ENCODE peak calls at places on chromosomes 5 and 9, in four cellular contexts. One of them, this sample, is unnamed.

GRCh38 chr5:138149530-138149929 is 10.3 kb upstream of the NME5 start:
- DNase-seq in HepG2: no peak
- DNase-seq in SK-N-SH: no peak
- DNase-seq in K562: no peak
- DNase-seq in this sample: peak

GRCh38 chr9:101479337-101480045 is 43.9 kb upstream of the ALDOB start:
- DNase-seq in HepG2: no peak
- DNase-seq in K562: no peak
- DNase-seq in SK-N-SH: no peak
- DNase-seq in this sample: no peak

GRCh38 chr9:130417602-130418001 is 27.2 kb upstream of the ASS1 start:
- DNase-seq in HepG2: no peak
- DNase-seq in SK-N-SH: no peak
- DNase-seq in K562: no peak
- DNase-seq in this sample: no peak

GRCh38 chr5:150376799-150377771 is 19.6 kb downstream of the TCOF1 start:
- DNase-seq in SK-N-SH: no peak
- DNase-seq in HepG2: no peak
- DNase-seq in K562: no peak
- DNase-seq in this sample: peak

GRCh38 chr5:31052937-31053658 is 140.4 kb upstream of the CDH6 start:
- DNase-seq in K562: no peak
- DNase-seq in HepG2: no peak
- DNase-seq in SK-N-SH: no peak
- DNase-seq in this sample: no peak

GRCh38 chr5:45793638-45794532 is 97.7 kb upstream of the HCN1 start:
- DNase-seq in SK-N-SH: no peak
- DNase-seq in HepG2: no peak
- DNase-seq in K562: no peak
- DNase-seq in this sample: no peak

GRCh38 chr5:143800715-143801114 is 11.2 kb upstream of the HMHB1 start:
- DNase-seq in HepG2: no peak
- DNase-seq in SK-N-SH: no peak
- DNase-seq in K562: no peak
- DNase-seq in this sample: no peak

GRCh38 chr5:98111686-98112085 is 661.8 kb upstream of the RGMB start:
- DNase-seq in HepG2: no peak
- DNase-seq in K562: no peak
- DNase-seq in SK-N-SH: no peak
- DNase-seq in this sample: peak

GRCh38 chr5:163916856-163917255 is 411.4 kb downstream of the MAT2B start:
- DNase-seq in SK-N-SH: no peak
- DNase-seq in K562: no peak
- DNase-seq in HepG2: no peak
- DNase-seq in this sample: no peak

GRCh38 chr5:153974131-153974812 is 64.4 kb downstream of the FAM114A2 start:
- DNase-seq in SK-N-SH: peak
- DNase-seq in K562: peak
- DNase-seq in HepG2: peak
- DNase-seq in this sample: peak

GRCh38 chr5:148309019-148309418 is 3.2 kb upstream of the SPINK7 start:
- DNase-seq in K562: no peak
- DNase-seq in HepG2: no peak
- DNase-seq in SK-N-SH: no peak
- DNase-seq in this sample: no peak

GRCh38 chr5:98770911-98771322 is 2.5 kb upstream of the RGMB start:
- DNase-seq in SK-N-SH: peak
- DNase-seq in K562: no peak
- DNase-seq in HepG2: no peak
- DNase-seq in this sample: peak

GRCh38 chr9:6029581-6029980 is 14.2 kb upstream of the RANBP6 start:
- DNase-seq in K562: no peak
- DNase-seq in HepG2: no peak
- DNase-seq in SK-N-SH: no peak
- DNase-seq in this sample: no peak

GRCh38 chr9:13424204-13424603 is 144.7 kb upstream of the MPDZ start:
- DNase-seq in K562: no peak
- DNase-seq in HepG2: no peak
- DNase-seq in SK-N-SH: no peak
- DNase-seq in this sample: no peak

GRCh38 chr9:110257097-110257955 is 1.0 kb upstream of the TXN start:
- DNase-seq in SK-N-SH: no peak
- DNase-seq in K562: no peak
- DNase-seq in HepG2: peak
- DNase-seq in this sample: peak

GRCh38 chr9:93908591-93909241 is 46.4 kb downstream of the BARX1 start:
- DNase-seq in SK-N-SH: peak
- DNase-seq in K562: no peak
- DNase-seq in HepG2: no peak
- DNase-seq in this sample: no peak

GRCh38 chr5:109929371-109929770 is 239.6 kb downstream of the MAN2A1 start:
- DNase-seq in HepG2: no peak
- DNase-seq in K562: no peak
- DNase-seq in SK-N-SH: no peak
- DNase-seq in this sample: no peak

GRCh38 chr9:69093471-69094103 is 58.0 kb downstream of the FXN start:
- DNase-seq in K562: no peak
- DNase-seq in SK-N-SH: no peak
- DNase-seq in HepG2: no peak
- DNase-seq in this sample: no peak

GRCh38 chr5:81105261-81105877 is 127.8 kb upstream of the CKMT2 start:
- DNase-seq in K562: no peak
- DNase-seq in HepG2: no peak
- DNase-seq in SK-N-SH: no peak
- DNase-seq in this sample: no peak

GRCh38 chr5:132203464-132203818 is 24.2 kb downstream of the P4HA2 start:
- DNase-seq in HepG2: no peak
- DNase-seq in K562: no peak
- DNase-seq in SK-N-SH: no peak
- DNase-seq in this sample: peak

GRCh38 chr9:97109194-97109811 is 70.4 kb upstream of the CTSV start:
- DNase-seq in HepG2: peak
- DNase-seq in K562: peak
- DNase-seq in SK-N-SH: no peak
- DNase-seq in this sample: peak

GRCh38 chr5:14723648-14724231 is 59.2 kb downstream of the OTULIN start:
- DNase-seq in SK-N-SH: no peak
- DNase-seq in K562: no peak
- DNase-seq in HepG2: no peak
- DNase-seq in this sample: no peak

GRCh38 chr5:173736374-173736773 is 119.9 kb upstream of the BOD1 start:
- DNase-seq in K562: no peak
- DNase-seq in HepG2: peak
- DNase-seq in SK-N-SH: no peak
- DNase-seq in this sample: no peak
- TF ChIP-seq MXI1 in K562: no peak
- TF ChIP-seq MXI1 in HepG2: no peak
- TF ChIP-seq MXI1 in SK-N-SH: no peak
- TF ChIP-seq MXI1 in this sample: no peak

DNA sequence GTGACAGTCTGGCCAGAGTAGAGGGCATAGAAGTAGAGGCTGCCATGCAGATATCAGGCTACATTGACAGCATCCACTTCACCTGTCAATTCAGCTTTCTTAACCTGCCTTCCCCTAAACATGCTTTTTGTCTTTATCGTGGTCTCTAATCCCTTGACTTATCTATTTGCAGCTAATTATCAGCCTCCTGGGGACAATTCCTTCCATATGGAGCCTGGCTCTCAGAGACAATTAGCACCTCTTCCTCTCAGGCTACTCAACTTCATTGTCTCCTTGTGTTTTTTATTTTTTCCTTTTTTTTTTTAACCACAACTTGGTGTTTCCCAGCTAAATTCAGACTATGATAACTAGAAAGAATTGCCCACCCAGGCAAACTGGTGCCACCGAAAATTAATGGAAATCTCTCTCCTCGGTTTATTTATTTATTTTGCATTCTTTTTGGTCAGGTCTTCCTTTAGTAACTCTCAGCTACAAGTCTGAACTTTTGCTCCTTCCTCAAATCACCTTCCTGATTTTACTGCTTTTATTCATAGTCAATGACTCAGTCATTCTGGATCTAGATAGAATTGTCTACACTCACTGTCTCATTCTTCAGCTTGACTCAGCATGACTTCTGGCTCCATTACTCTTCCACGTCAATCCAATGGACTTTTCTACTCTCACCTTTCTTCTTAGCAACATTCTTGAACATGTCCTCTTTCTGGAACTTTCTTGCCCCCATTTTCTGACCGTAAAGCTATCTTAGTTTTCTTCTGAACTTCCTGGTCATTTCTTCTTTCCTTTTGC is 63.0 kb upstream of the BASP1 start:
- DNase-seq in HepG2: no peak
- DNase-seq in K562: no peak
- DNase-seq in SK-N-SH: no peak
- DNase-seq in this sample: peak
- H3K4me2 ChIP-seq in HepG2: no peak
- H3K4me2 ChIP-seq in K562: no peak
- H3K4me2 ChIP-seq in SK-N-SH: no peak
- H3K4me2 ChIP-seq in this sample: peak

GRCh38 chr5:166166071-166166470 is 2125.4 kb upstream of the WWC1 start:
- DNase-seq in SK-N-SH: no peak
- DNase-seq in K562: no peak
- DNase-seq in HepG2: no peak
- DNase-seq in this sample: no peak
- TF ChIP-seq MXI1 in SK-N-SH: no peak
- TF ChIP-seq MXI1 in K562: no peak
- TF ChIP-seq MXI1 in HepG2: no peak
- TF ChIP-seq MXI1 in this sample: no peak

GRCh38 chr9:127066775-127067111 is 55.7 kb downstream of the ANGPTL2 start:
- DNase-seq in K562: no peak
- DNase-seq in HepG2: no peak
- DNase-seq in SK-N-SH: no peak
- DNase-seq in this sample: peak
- H3K4me2 ChIP-seq in K562: no peak
- H3K4me2 ChIP-seq in HepG2: no peak
- H3K4me2 ChIP-seq in SK-N-SH: no peak
- H3K4me2 ChIP-seq in this sample: peak

GRCh38 chr9:126488881-126489404 is 124.8 kb upstream of the LMX1B start:
- DNase-seq in K562: no peak
- DNase-seq in HepG2: no peak
- DNase-seq in SK-N-SH: no peak
- DNase-seq in this sample: no peak

GRCh38 chr9:126489604-126490593 is 123.8 kb upstream of the LMX1B start:
- DNase-seq in HepG2: no peak
- DNase-seq in K562: no peak
- DNase-seq in SK-N-SH: no peak
- DNase-seq in this sample: no peak

GRCh38 chr9:126488310-126488709 is 125.4 kb upstream of the LMX1B start:
- DNase-seq in HepG2: no peak
- DNase-seq in SK-N-SH: no peak
- DNase-seq in K562: no peak
- DNase-seq in this sample: no peak

GRCh38 chr9:126494264-126494663 is 119.5 kb upstream of the LMX1B start:
- DNase-seq in K562: no peak
- DNase-seq in SK-N-SH: no peak
- DNase-seq in HepG2: no peak
- DNase-seq in this sample: no peak

GRCh38 chr9:126491256-126491879 is 122.4 kb upstream of the LMX1B start:
- DNase-seq in SK-N-SH: peak
- DNase-seq in K562: peak
- DNase-seq in HepG2: peak
- DNase-seq in this sample: peak
- TF ChIP-seq MXI1 in SK-N-SH: no peak
- TF ChIP-seq MXI1 in K562: no peak
- TF ChIP-seq MXI1 in HepG2: no peak
- TF ChIP-seq MXI1 in this sample: no peak

GRCh38 chr9:76877961-76878360 is 28.0 kb downstream of the PRUNE2 start:
- DNase-seq in K562: no peak
- DNase-seq in SK-N-SH: no peak
- DNase-seq in HepG2: no peak
- DNase-seq in this sample: no peak
- H3K4me2 ChIP-seq in K562: no peak
- H3K4me2 ChIP-seq in SK-N-SH: no peak
- H3K4me2 ChIP-seq in HepG2: no peak
- H3K4me2 ChIP-seq in this sample: no peak

DNA sequence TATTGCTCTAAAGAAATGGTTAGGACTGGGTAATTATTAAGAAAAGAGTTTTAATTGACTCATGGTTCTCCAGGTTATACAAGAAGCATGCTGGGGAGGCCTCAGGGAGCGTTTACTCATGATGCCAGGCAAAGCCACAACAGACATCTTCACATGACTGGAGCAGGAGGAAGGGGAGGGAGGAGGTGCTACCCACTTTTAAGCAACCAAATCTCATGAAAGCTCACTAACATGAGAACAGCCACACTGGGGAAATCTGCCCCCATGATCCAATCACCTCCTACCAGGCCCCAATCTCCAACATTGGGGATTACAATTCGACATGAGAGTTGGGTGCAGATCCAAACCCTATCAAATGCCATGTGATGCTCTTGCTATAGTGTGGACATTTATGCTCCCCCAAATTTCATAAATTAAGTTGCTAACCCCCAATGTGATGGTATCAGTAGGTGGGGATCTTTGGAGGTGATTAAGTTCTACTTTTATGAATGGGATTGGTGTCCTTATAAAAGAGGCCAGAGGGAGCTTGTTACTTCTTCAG is 773.6 kb upstream of the CDH10 start:
- DNase-seq in HepG2: no peak
- DNase-seq in K562: no peak
- DNase-seq in SK-N-SH: no peak
- DNase-seq in this sample: no peak
- TF ChIP-seq MXI1 in HepG2: no peak
- TF ChIP-seq MXI1 in K562: no peak
- TF ChIP-seq MXI1 in SK-N-SH: no peak
- TF ChIP-seq MXI1 in this sample: no peak

GRCh38 chr5:72451771-72452505 is 55.3 kb downstream of the ZNF366 start:
- DNase-seq in K562: no peak
- DNase-seq in SK-N-SH: peak
- DNase-seq in HepG2: no peak
- DNase-seq in this sample: peak
- H3K4me2 ChIP-seq in K562: no peak
- H3K4me2 ChIP-seq in SK-N-SH: peak
- H3K4me2 ChIP-seq in HepG2: no peak
- H3K4me2 ChIP-seq in this sample: peak

DNA sequence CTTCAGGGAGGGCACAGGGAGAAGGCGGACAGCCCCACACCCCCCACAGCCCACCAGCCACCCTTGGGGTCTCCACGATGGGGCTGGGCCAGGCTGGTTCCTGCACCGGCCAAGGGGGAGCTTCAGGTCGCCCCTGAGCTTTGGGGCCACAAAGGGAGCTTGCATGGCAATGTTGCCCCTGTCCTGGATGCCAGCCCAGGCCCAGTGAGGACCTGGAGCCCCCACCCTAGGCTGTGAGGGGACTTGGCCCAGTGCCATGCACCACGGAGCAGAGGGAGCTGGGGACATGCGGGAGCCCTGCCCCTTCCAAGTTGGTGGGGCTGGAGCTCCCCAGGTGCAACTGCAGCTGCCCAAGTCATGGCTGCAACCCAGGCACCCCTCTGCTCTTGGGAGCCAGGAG is 18.4 kb downstream of the TMEM38B start:
- DNase-seq in K562: no peak
- DNase-seq in SK-N-SH: peak
- DNase-seq in HepG2: no peak
- DNase-seq in this sample: no peak
- TF ChIP-seq MXI1 in K562: no peak
- TF ChIP-seq MXI1 in SK-N-SH: no peak
- TF ChIP-seq MXI1 in HepG2: no peak
- TF ChIP-seq MXI1 in this sample: no peak